ENCODE peak calls at places on chromosomes 13 and 19, in five cellular contexts. One of them, this sample, is unnamed.

GRCh38 chr19:9934132-9934950 is 2.0 kb downstream of the OLFM2 start:
- DNase-seq in AG04450: no peak
- DNase-seq in psoas muscle: peak
- DNase-seq in heart left ventricle: peak
- DNase-seq in heart right ventricle: peak
- DNase-seq in this sample: no peak

GRCh38 chr19:55353356-55353802 is 1.1 kb downstream of the COX6B2 start:
- DNase-seq in psoas muscle: no peak
- DNase-seq in AG04450: no peak
- DNase-seq in heart right ventricle: no peak
- DNase-seq in heart left ventricle: no peak
- DNase-seq in this sample: no peak

GRCh38 chr19:45768644-45769053 is 403 bp downstream of the SIX5 start:
- DNase-seq in psoas muscle: peak
- DNase-seq in heart left ventricle: no peak
- DNase-seq in heart right ventricle: no peak
- DNase-seq in AG04450: no peak
- DNase-seq in this sample: no peak

GRCh38 chr13:113724016-113724758 is 34.8 kb upstream of the TMEM255B start:
- DNase-seq in psoas muscle: no peak
- DNase-seq in heart left ventricle: no peak
- DNase-seq in AG04450: no peak
- DNase-seq in heart right ventricle: no peak
- DNase-seq in this sample: no peak

GRCh38 chr19:45637890-45638667 is 1.1 kb downstream of the EML2 start:
- DNase-seq in psoas muscle: no peak
- DNase-seq in AG04450: no peak
- DNase-seq in heart right ventricle: no peak
- DNase-seq in heart left ventricle: no peak
- DNase-seq in this sample: no peak

GRCh38 chr13:98476538-98476966 is 100.4 kb downstream of the STK24 start:
- DNase-seq in heart right ventricle: no peak
- DNase-seq in psoas muscle: peak
- DNase-seq in AG04450: no peak
- DNase-seq in heart left ventricle: no peak
- DNase-seq in this sample: peak

GRCh38 chr13:108860418-108860817 is 231.0 kb downstream of the MYO16 start:
- DNase-seq in AG04450: no peak
- DNase-seq in psoas muscle: no peak
- DNase-seq in heart left ventricle: no peak
- DNase-seq in heart right ventricle: no peak
- DNase-seq in this sample: no peak

GRCh38 chr19:10295305-10295846 is 5.6 kb downstream of the ICAM5 start:
- DNase-seq in heart right ventricle: no peak
- DNase-seq in heart left ventricle: peak
- DNase-seq in AG04450: no peak
- DNase-seq in psoas muscle: no peak
- DNase-seq in this sample: no peak

GRCh38 chr19:46346821-46347571 is at the start of gene PPP5C:
- DNase-seq in heart right ventricle: peak
- DNase-seq in psoas muscle: peak
- DNase-seq in heart left ventricle: peak
- DNase-seq in AG04450: peak
- DNase-seq in this sample: peak

GRCh38 chr13:93230466-93230865 is 3.9 kb downstream of the GPC6 start:
- DNase-seq in AG04450: no peak
- DNase-seq in heart right ventricle: no peak
- DNase-seq in psoas muscle: no peak
- DNase-seq in heart left ventricle: no peak
- DNase-seq in this sample: no peak

GRCh38 chr19:9751449-9751848 is 17.1 kb downstream of the ZNF846 start:
- DNase-seq in heart left ventricle: no peak
- DNase-seq in psoas muscle: no peak
- DNase-seq in AG04450: no peak
- DNase-seq in heart right ventricle: no peak
- DNase-seq in this sample: no peak

GRCh38 chr13:67308004-67308772 is 78.1 kb upstream of the PCDH9 start:
- DNase-seq in AG04450: no peak
- DNase-seq in psoas muscle: no peak
- DNase-seq in heart right ventricle: no peak
- DNase-seq in heart left ventricle: no peak
- DNase-seq in this sample: no peak

GRCh38 chr13:109376936-109377335 is 409.4 kb downstream of the IRS2 start:
- DNase-seq in heart left ventricle: no peak
- DNase-seq in heart right ventricle: no peak
- DNase-seq in psoas muscle: no peak
- DNase-seq in AG04450: no peak
- DNase-seq in this sample: no peak

GRCh38 chr19:18839465-18840287 is 7.9 kb downstream of the UPF1 start:
- DNase-seq in AG04450: no peak
- DNase-seq in heart left ventricle: no peak
- DNase-seq in heart right ventricle: no peak
- DNase-seq in psoas muscle: no peak
- DNase-seq in this sample: no peak

GRCh38 chr13:26663801-26664200 is 96.8 kb downstream of the GPR12 start:
- DNase-seq in AG04450: no peak
- DNase-seq in psoas muscle: no peak
- DNase-seq in heart right ventricle: no peak
- DNase-seq in heart left ventricle: no peak
- DNase-seq in this sample: no peak
- H3K4me3 ChIP-seq in AG04450: no peak
- H3K4me3 ChIP-seq in psoas muscle: no peak
- H3K4me3 ChIP-seq in heart right ventricle: no peak
- H3K4me3 ChIP-seq in heart left ventricle: no peak
- H3K4me3 ChIP-seq in this sample: no peak

DNA sequence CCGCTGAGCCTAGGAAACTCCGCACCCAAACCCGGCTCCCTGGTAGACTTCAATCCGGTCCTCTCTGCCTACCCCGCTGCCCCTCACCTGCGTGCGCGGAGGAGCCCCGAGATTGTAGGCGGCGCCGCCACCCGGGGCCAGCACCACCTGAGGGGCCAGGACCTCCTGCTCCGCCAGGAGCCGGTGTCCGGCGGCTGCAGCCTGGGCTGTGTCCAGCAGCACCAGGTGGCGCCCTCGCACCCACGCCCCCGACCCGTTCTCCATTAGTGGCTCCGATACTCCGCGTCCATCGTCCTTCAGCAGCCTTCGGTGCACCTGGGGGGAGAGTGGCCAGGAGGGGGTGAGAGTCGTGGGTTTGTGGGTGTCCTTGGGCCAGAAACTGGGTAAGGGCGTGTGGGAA is 18.5 kb downstream of the MAN2B1 start:
- DNase-seq in heart right ventricle: no peak
- DNase-seq in AG04450: no peak
- DNase-seq in heart left ventricle: no peak
- DNase-seq in psoas muscle: no peak
- DNase-seq in this sample: no peak
- TF ChIP-seq CTCF in heart right ventricle: peak
- TF ChIP-seq CTCF in AG04450: no peak
- TF ChIP-seq CTCF in heart left ventricle: peak
- TF ChIP-seq CTCF in psoas muscle: no peak
- TF ChIP-seq CTCF in this sample: peak

GRCh38 chr13:46380242-46380641 is 6.8 kb downstream of the RUBCNL start:
- DNase-seq in heart right ventricle: no peak
- DNase-seq in heart left ventricle: no peak
- DNase-seq in psoas muscle: no peak
- DNase-seq in AG04450: no peak
- DNase-seq in this sample: no peak
- H3K4me3 ChIP-seq in heart right ventricle: no peak
- H3K4me3 ChIP-seq in heart left ventricle: no peak
- H3K4me3 ChIP-seq in psoas muscle: no peak
- H3K4me3 ChIP-seq in AG04450: no peak
- H3K4me3 ChIP-seq in this sample: no peak

GRCh38 chr13:95512957-95513356 is 39.6 kb upstream of the CLDN10 start:
- DNase-seq in heart left ventricle: no peak
- DNase-seq in AG04450: no peak
- DNase-seq in psoas muscle: no peak
- DNase-seq in heart right ventricle: no peak
- DNase-seq in this sample: no peak
- TF ChIP-seq CTCF in heart left ventricle: no peak
- TF ChIP-seq CTCF in AG04450: no peak
- TF ChIP-seq CTCF in psoas muscle: no peak
- TF ChIP-seq CTCF in heart right ventricle: no peak
- TF ChIP-seq CTCF in this sample: no peak

GRCh38 chr19:57004418-57004817 is 115.4 kb upstream of the USP29 start:
- DNase-seq in heart right ventricle: no peak
- DNase-seq in psoas muscle: no peak
- DNase-seq in AG04450: no peak
- DNase-seq in heart left ventricle: no peak
- DNase-seq in this sample: no peak

GRCh38 chr19:57002765-57003164 is 117.0 kb upstream of the USP29 start:
- DNase-seq in psoas muscle: no peak
- DNase-seq in heart left ventricle: no peak
- DNase-seq in heart right ventricle: no peak
- DNase-seq in AG04450: no peak
- DNase-seq in this sample: no peak

DNA sequence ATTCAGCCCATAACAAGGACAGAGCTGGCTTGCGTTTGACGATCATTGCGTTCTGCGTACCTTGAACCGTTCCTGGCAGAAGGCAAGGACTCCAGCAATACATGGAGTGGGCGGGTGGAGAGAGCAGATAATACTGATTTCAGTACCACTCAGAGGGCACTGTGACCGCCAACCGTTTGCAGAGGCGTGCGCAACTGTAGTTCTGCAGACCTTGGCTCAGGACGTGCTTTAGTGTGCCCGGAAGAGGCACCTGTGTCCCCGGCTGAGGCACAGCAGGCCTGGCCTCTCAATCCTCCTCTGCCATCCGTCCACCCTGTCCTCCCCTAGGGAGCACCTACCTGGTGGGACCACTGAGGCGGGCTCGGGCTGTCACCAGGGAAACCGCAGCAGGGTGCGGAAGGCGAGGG is 117.6 kb upstream of the USP29 start:
- DNase-seq in heart left ventricle: no peak
- DNase-seq in psoas muscle: no peak
- DNase-seq in AG04450: no peak
- DNase-seq in heart right ventricle: no peak
- DNase-seq in this sample: no peak
- H3K4me3 ChIP-seq in heart left ventricle: no peak
- H3K4me3 ChIP-seq in psoas muscle: no peak
- H3K4me3 ChIP-seq in AG04450: no peak
- H3K4me3 ChIP-seq in heart right ventricle: no peak
- H3K4me3 ChIP-seq in this sample: no peak

This sample was measured in retinal pigment epithelial cell.